ENCODE peak calls at places on chromosomes 5 and 9, in four cellular contexts. S, N, O and I are unnamed samples. For H3K36me3, the result is how much of the 10 kb centered on the place peaks cover.

GRCh38 chr5:9198399-9198798 is 347.5 kb downstream of the SEMA5A start:
- DNase-seq in S (peak), N (no peak), O (no peak), I (no peak)

GRCh38 chr5:66972004-66972403 is 224.6 kb downstream of the CD180 start:
- DNase-seq in S (no peak), N (no peak), O (no peak), I (no peak)

GRCh38 chr5:132425009-132425937 is 55.8 kb downstream of the SLC22A5 start:
- DNase-seq in S (no peak), N (peak), O (peak), I (peak)

GRCh38 chr5:110865400-110866094 is 126.7 kb downstream of the SLC25A46 start:
- DNase-seq in S (peak), N (no peak), O (peak), I (no peak)

GRCh38 chr9:34961574-34962480 is 3.7 kb downstream of the PHF24 start:
- DNase-seq in S (no peak), N (no peak), O (no peak), I (no peak)

GRCh38 chr9:6495484-6495883 is 82.5 kb downstream of the UHRF2 start:
- DNase-seq in S (no peak), N (no peak), O (no peak), I (no peak)

GRCh38 chr9:107153336-107153735 is 129.7 kb upstream of the RAD23B start:
- DNase-seq in S (no peak), N (no peak), O (no peak), I (no peak)

GRCh38 chr9:33168941-33169544 is 1.9 kb upstream of the B4GALT1 start:
- DNase-seq in S (no peak), N (no peak), O (no peak), I (no peak)

GRCh38 chr5:78243639-78244038 is 50.9 kb downstream of the AP3B1 start:
- DNase-seq in S (no peak), N (no peak), O (no peak), I (no peak)

GRCh38 chr5:180289433-180289832 is 2.5 kb downstream of the MAPK9 start:
- DNase-seq in S (no peak), N (no peak), O (no peak), I (no peak)

GRCh38 chr5:180287868-180288267 is 4.0 kb downstream of the MAPK9 start:
- DNase-seq in S (no peak), N (no peak), O (no peak), I (no peak)

GRCh38 chr5:180289966-180290365 is 1.9 kb downstream of the MAPK9 start:
- DNase-seq in S (no peak), N (no peak), O (no peak), I (no peak)

GRCh38 chr5:180284161-180284560 is 7.7 kb downstream of the MAPK9 start:
- DNase-seq in S (peak), N (no peak), O (no peak), I (no peak)

GRCh38 chr5:180287404-180287803 is 4.5 kb downstream of the MAPK9 start:
- DNase-seq in S (no peak), N (no peak), O (no peak), I (no peak)
- H3K27ac ChIP-seq in S (no peak), N (no peak), O (no peak), I (no peak)

DNA sequence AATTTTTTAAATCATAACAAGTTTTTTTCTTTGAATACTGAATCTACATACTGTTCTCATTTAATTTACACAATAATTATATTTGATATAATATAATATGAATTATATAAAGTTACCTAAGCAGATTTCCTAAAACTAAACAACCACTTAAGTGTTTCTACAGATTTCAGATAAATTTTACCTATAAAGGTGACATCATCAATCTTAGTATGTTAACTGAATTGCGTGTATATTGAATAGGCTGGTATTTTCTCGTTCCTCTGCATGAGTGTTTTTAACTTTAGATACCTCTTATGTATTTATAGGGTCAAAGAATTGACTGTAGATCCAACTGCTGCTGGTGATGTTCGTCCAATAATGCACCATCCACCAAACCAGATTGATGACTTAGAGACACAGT is 30.3 kb downstream of the DIMT1 start:
- DNase-seq in S (no peak), N (no peak), O (no peak), I (no peak)
- H3K36me3 ChIP-seq in S (under half), N (under half), O (half or more), I (half or more)

GRCh38 chr9:127741831-127742434 is 6.8 kb upstream of the TOR2A start:
- DNase-seq in S (peak), N (no peak), O (no peak), I (no peak)
- H3K27ac ChIP-seq in S (no peak), N (no peak), O (no peak), I (no peak)

DNA sequence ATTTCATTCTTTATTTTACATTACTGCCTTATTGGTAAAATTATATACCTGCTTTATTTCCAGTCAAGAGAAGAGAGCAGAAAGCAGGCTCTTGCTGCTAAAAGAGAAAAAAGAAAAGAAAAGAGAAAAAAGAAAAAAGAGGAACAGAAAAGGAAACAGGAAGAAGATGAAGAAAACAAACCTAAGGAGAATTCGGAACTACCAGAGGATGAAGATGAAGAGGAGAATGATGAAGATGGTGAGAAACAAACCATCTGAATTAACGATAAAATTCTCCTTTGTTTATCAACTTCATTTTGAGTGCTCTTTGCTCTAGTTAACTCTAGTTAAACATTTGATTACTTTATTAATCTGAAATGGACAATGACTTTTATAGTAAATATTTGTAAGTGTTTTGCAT is 23.5 kb upstream of the EIF4EBP3 start:
- DNase-seq in S (no peak), N (no peak), O (no peak), I (no peak)
- H3K36me3 ChIP-seq in S (under half), N (under half), O (half or more), I (half or more)

GRCh38 chr5:72477644-72478043 is 29.6 kb downstream of the ZNF366 start:
- DNase-seq in S (no peak), N (no peak), O (no peak), I (no peak)

GRCh38 chr5:72482046-72482445 is 25.2 kb downstream of the ZNF366 start:
- DNase-seq in S (no peak), N (no peak), O (no peak), I (no peak)

GRCh38 chr5:72478684-72479083 is 28.5 kb downstream of the ZNF366 start:
- DNase-seq in S (no peak), N (no peak), O (no peak), I (no peak)

GRCh38 chr5:72478276-72478675 is 28.9 kb downstream of the ZNF366 start:
- DNase-seq in S (no peak), N (no peak), O (no peak), I (no peak)

GRCh38 chr5:72480836-72481235 is 26.4 kb downstream of the ZNF366 start:
- DNase-seq in S (no peak), N (no peak), O (no peak), I (no peak)
- H3K27ac ChIP-seq in S (no peak), N (no peak), O (no peak), I (no peak)

DNA sequence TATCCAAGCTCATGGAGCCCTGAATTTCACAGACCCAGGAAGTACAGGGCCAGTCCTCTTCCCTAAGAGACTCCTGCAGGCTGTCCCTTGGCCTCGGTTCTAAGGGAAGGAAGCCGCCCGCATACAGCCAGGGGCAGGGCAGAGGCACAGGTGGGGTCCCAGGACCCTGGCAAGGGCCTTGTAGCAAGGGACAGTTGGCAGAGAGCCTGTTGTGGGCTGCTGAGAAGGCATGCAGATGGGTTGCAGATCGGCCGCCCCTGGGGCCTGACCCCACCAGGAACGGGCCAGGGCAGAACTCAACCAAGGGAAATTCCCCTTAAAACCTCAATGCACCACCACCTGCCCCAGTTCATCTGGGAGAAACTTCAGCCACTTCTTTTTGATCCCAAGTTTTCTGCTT is 36.1 kb downstream of the IPPK start:
- DNase-seq in S (no peak), N (no peak), O (no peak), I (no peak)
- H3K36me3 ChIP-seq in S (under half), N (under half), O (half or more), I (under half)